ENCODE peak calls at places on chromosomes 13 and 19, in seven cellular contexts. One of them, this sample, is unnamed.

GRCh38 chr13:108915095-108915633 is 285.8 kb downstream of the MYO16 start:
- DNase-seq in suprapubic skin: no peak
- DNase-seq in GM12878: no peak
- DNase-seq in sigmoid colon: no peak
- DNase-seq in prostate gland: no peak
- DNase-seq in stomach: no peak
- DNase-seq in transverse colon: no peak
- DNase-seq in this sample: no peak

GRCh38 chr13:79642596-79642995 is 161.6 kb downstream of the NDFIP2 start:
- DNase-seq in suprapubic skin: no peak
- DNase-seq in GM12878: no peak
- DNase-seq in sigmoid colon: no peak
- DNase-seq in prostate gland: no peak
- DNase-seq in stomach: no peak
- DNase-seq in transverse colon: no peak
- DNase-seq in this sample: no peak

GRCh38 chr13:71860547-71861131 is 6.4 kb downstream of the DACH1 start:
- DNase-seq in suprapubic skin: no peak
- DNase-seq in GM12878: no peak
- DNase-seq in sigmoid colon: no peak
- DNase-seq in prostate gland: no peak
- DNase-seq in stomach: no peak
- DNase-seq in transverse colon: no peak
- DNase-seq in this sample: no peak

GRCh38 chr19:41993612-41994483 is at the start of gene ATP1A3:
- DNase-seq in suprapubic skin: no peak
- DNase-seq in GM12878: no peak
- DNase-seq in sigmoid colon: no peak
- DNase-seq in prostate gland: peak; percentile 21
- DNase-seq in stomach: peak; percentile 51
- DNase-seq in transverse colon: peak; percentile 52
- DNase-seq in this sample: peak; percentile 89

GRCh38 chr13:28527629-28528028 is 32.7 kb upstream of the FLT1 start:
- DNase-seq in suprapubic skin: no peak
- DNase-seq in GM12878: no peak
- DNase-seq in sigmoid colon: no peak
- DNase-seq in prostate gland: no peak
- DNase-seq in stomach: no peak
- DNase-seq in transverse colon: no peak
- DNase-seq in this sample: peak; percentile 88

GRCh38 chr13:50951366-50951765 is 41.8 kb downstream of the RNASEH2B start:
- DNase-seq in suprapubic skin: no peak
- DNase-seq in GM12878: no peak
- DNase-seq in sigmoid colon: no peak
- DNase-seq in prostate gland: no peak
- DNase-seq in stomach: no peak
- DNase-seq in transverse colon: no peak
- DNase-seq in this sample: no peak

GRCh38 chr13:92362717-92363116 is 863.9 kb upstream of the GPC6 start:
- DNase-seq in suprapubic skin: no peak
- DNase-seq in GM12878: no peak
- DNase-seq in sigmoid colon: no peak
- DNase-seq in prostate gland: no peak
- DNase-seq in stomach: no peak
- DNase-seq in transverse colon: no peak
- DNase-seq in this sample: no peak

GRCh38 chr13:111512707-111513106 is 192.3 kb downstream of the TEX29 start:
- DNase-seq in suprapubic skin: no peak
- DNase-seq in GM12878: no peak
- DNase-seq in sigmoid colon: no peak
- DNase-seq in prostate gland: no peak
- DNase-seq in stomach: no peak
- DNase-seq in transverse colon: no peak
- DNase-seq in this sample: peak; percentile 65

GRCh38 chr19:29841559-29842367 is 30.0 kb downstream of the CCNE1 start:
- DNase-seq in suprapubic skin: no peak
- DNase-seq in GM12878: no peak
- DNase-seq in sigmoid colon: peak; percentile 34
- DNase-seq in prostate gland: no peak
- DNase-seq in stomach: no peak
- DNase-seq in transverse colon: no peak
- DNase-seq in this sample: no peak

GRCh38 chr19:45177817-45178261 is at the start of gene TRAPPC6A:
- DNase-seq in suprapubic skin: no peak
- DNase-seq in GM12878: no peak
- DNase-seq in sigmoid colon: no peak
- DNase-seq in prostate gland: no peak
- DNase-seq in stomach: peak; percentile 39
- DNase-seq in transverse colon: no peak
- DNase-seq in this sample: no peak

GRCh38 chr19:4650159-4650558 is 10.8 kb downstream of the TNFAIP8L1 start:
- DNase-seq in suprapubic skin: no peak
- DNase-seq in GM12878: no peak
- DNase-seq in sigmoid colon: no peak
- DNase-seq in prostate gland: no peak
- DNase-seq in stomach: no peak
- DNase-seq in transverse colon: no peak
- DNase-seq in this sample: no peak

GRCh38 chr19:51531349-51532315 is at the start of gene SIGLEC6:
- DNase-seq in suprapubic skin: no peak
- DNase-seq in GM12878: peak; percentile 25
- DNase-seq in sigmoid colon: peak; percentile 77
- DNase-seq in prostate gland: no peak
- DNase-seq in stomach: peak; percentile 37
- DNase-seq in transverse colon: peak; percentile 51
- DNase-seq in this sample: peak; percentile 90

GRCh38 chr19:48720613-48721296 is 1.2 kb upstream of the MAMSTR start:
- DNase-seq in suprapubic skin: peak; percentile 99
- DNase-seq in GM12878: peak; percentile 90
- DNase-seq in sigmoid colon: peak; percentile 100
- DNase-seq in prostate gland: peak; percentile 99
- DNase-seq in stomach: peak; percentile 97
- DNase-seq in transverse colon: peak; percentile 99
- DNase-seq in this sample: peak; percentile 96

GRCh38 chr19:32748948-32749347 is 29.4 kb downstream of the TDRD12 start:
- DNase-seq in suprapubic skin: no peak
- DNase-seq in GM12878: no peak
- DNase-seq in sigmoid colon: no peak
- DNase-seq in prostate gland: no peak
- DNase-seq in stomach: no peak
- DNase-seq in transverse colon: no peak
- DNase-seq in this sample: no peak

GRCh38 chr13:63393112-63393511 is 1977.5 kb upstream of the PCDH20 start:
- DNase-seq in suprapubic skin: no peak
- DNase-seq in GM12878: no peak
- DNase-seq in sigmoid colon: no peak
- DNase-seq in prostate gland: no peak
- DNase-seq in stomach: no peak
- DNase-seq in transverse colon: no peak
- DNase-seq in this sample: no peak

GRCh38 chr13:27770809-27771208 is 21.5 kb upstream of the GSX1 start:
- DNase-seq in suprapubic skin: no peak
- DNase-seq in GM12878: no peak
- DNase-seq in sigmoid colon: no peak
- DNase-seq in prostate gland: no peak
- DNase-seq in stomach: no peak
- DNase-seq in transverse colon: peak; percentile 36
- DNase-seq in this sample: no peak

GRCh38 chr13:50485979-50486935 is 357.2 kb downstream of the DLEU7 start:
- DNase-seq in suprapubic skin: no peak
- DNase-seq in GM12878: no peak
- DNase-seq in sigmoid colon: no peak
- DNase-seq in prostate gland: no peak
- DNase-seq in stomach: no peak
- DNase-seq in transverse colon: no peak
- DNase-seq in this sample: no peak

GRCh38 chr19:2627319-2627829 is 75.1 kb downstream of the GNG7 start:
- DNase-seq in suprapubic skin: peak; percentile 84
- DNase-seq in GM12878: no peak
- DNase-seq in sigmoid colon: peak; percentile 84
- DNase-seq in prostate gland: peak; percentile 51
- DNase-seq in stomach: peak; percentile 87
- DNase-seq in transverse colon: peak; percentile 69
- DNase-seq in this sample: peak; percentile 95

GRCh38 chr13:30933334-30933681 is 852 bp downstream of the TEX26 start:
- DNase-seq in suprapubic skin: no peak
- DNase-seq in GM12878: no peak
- DNase-seq in sigmoid colon: no peak
- DNase-seq in prostate gland: no peak
- DNase-seq in stomach: no peak
- DNase-seq in transverse colon: no peak
- DNase-seq in this sample: no peak

GRCh38 chr19:16789238-16789637 is 40.0 kb upstream of the SIN3B start:
- DNase-seq in suprapubic skin: no peak
- DNase-seq in GM12878: no peak
- DNase-seq in sigmoid colon: no peak
- DNase-seq in prostate gland: no peak
- DNase-seq in stomach: no peak
- DNase-seq in transverse colon: no peak
- DNase-seq in this sample: no peak

GRCh38 chr13:45092668-45093067 is 27.6 kb upstream of the GTF2F2 start:
- DNase-seq in suprapubic skin: no peak
- DNase-seq in GM12878: no peak
- DNase-seq in sigmoid colon: no peak
- DNase-seq in prostate gland: no peak
- DNase-seq in stomach: no peak
- DNase-seq in transverse colon: no peak
- DNase-seq in this sample: no peak
- H3K27me3 ChIP-seq in suprapubic skin: no peaks in the 10 kb centered on the region
- H3K27me3 ChIP-seq in GM12878: no peaks in the 10 kb centered on the region
- H3K27me3 ChIP-seq in sigmoid colon: no peaks in the 10 kb centered on the region
- H3K27me3 ChIP-seq in prostate gland: no peaks in the 10 kb centered on the region
- H3K27me3 ChIP-seq in stomach: no peaks in the 10 kb centered on the region
- H3K27me3 ChIP-seq in transverse colon: no peaks in the 10 kb centered on the region
- H3K27me3 ChIP-seq in this sample: no peaks in the 10 kb centered on the region

GRCh38 chr19:53662209-53662608 is 30.4 kb downstream of the DPRX start:
- DNase-seq in suprapubic skin: no peak
- DNase-seq in GM12878: no peak
- DNase-seq in sigmoid colon: no peak
- DNase-seq in prostate gland: no peak
- DNase-seq in stomach: no peak
- DNase-seq in transverse colon: no peak
- DNase-seq in this sample: no peak

GRCh38 chr19:53660584-53660983 is 28.8 kb downstream of the DPRX start:
- DNase-seq in suprapubic skin: no peak
- DNase-seq in GM12878: no peak
- DNase-seq in sigmoid colon: no peak
- DNase-seq in prostate gland: no peak
- DNase-seq in stomach: no peak
- DNase-seq in transverse colon: no peak
- DNase-seq in this sample: no peak

GRCh38 chr19:53659292-53659691 is 27.5 kb downstream of the DPRX start:
- DNase-seq in suprapubic skin: no peak
- DNase-seq in GM12878: no peak
- DNase-seq in sigmoid colon: no peak
- DNase-seq in prostate gland: peak; percentile 45
- DNase-seq in stomach: no peak
- DNase-seq in transverse colon: no peak
- DNase-seq in this sample: no peak

GRCh38 chr19:53664152-53664551 is 32.4 kb downstream of the DPRX start:
- DNase-seq in suprapubic skin: no peak
- DNase-seq in GM12878: no peak
- DNase-seq in sigmoid colon: no peak
- DNase-seq in prostate gland: no peak
- DNase-seq in stomach: no peak
- DNase-seq in transverse colon: no peak
- DNase-seq in this sample: no peak

GRCh38 chr19:53664760-53665159 is 33.0 kb downstream of the DPRX start:
- DNase-seq in suprapubic skin: no peak
- DNase-seq in GM12878: no peak
- DNase-seq in sigmoid colon: no peak
- DNase-seq in prostate gland: no peak
- DNase-seq in stomach: no peak
- DNase-seq in transverse colon: no peak
- DNase-seq in this sample: no peak
- TF ChIP-seq POLR2AphosphoS5 in suprapubic skin: no peak
- TF ChIP-seq POLR2AphosphoS5 in GM12878: no peak
- TF ChIP-seq POLR2AphosphoS5 in sigmoid colon: no peak
- TF ChIP-seq POLR2AphosphoS5 in prostate gland: no peak
- TF ChIP-seq POLR2AphosphoS5 in stomach: no peak
- TF ChIP-seq POLR2AphosphoS5 in transverse colon: no peak
- TF ChIP-seq POLR2AphosphoS5 in this sample: no peak

DNA sequence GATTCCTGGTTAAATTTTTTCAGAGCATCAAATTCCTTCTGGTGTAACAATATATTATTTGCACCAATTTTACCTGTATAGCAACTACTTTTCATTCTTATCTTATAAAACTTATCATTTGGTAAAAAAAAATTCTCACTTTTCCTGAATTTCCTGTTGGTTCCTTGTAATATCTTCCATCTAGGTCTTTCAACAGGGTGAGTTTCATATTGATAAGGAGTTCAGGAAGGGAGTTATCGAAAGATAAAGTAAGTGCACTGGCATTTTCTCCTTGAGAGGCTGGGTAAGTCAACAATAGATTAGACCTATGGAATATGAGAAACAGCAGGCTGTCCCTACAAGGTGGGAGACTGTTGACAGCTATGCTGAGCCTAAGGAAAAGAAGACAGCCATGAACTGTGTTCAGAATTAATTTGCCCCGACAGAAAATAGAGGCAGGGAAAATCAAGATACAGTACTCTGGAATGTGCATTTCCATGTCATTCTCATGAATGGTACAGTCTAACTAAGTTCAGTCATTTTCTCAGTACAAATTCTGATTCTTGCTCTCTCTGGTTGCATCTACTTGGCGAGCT is 9.7 kb downstream of the IGFL1 start:
- DNase-seq in suprapubic skin: no peak
- DNase-seq in GM12878: no peak
- DNase-seq in sigmoid colon: no peak
- DNase-seq in prostate gland: no peak
- DNase-seq in stomach: no peak
- DNase-seq in transverse colon: no peak
- DNase-seq in this sample: no peak
- H3K4me3 ChIP-seq in suprapubic skin: no peak overlapping the region
- H3K4me3 ChIP-seq in GM12878: no peak overlapping the region
- H3K4me3 ChIP-seq in sigmoid colon: no peak overlapping the region
- H3K4me3 ChIP-seq in prostate gland: no peak overlapping the region
- H3K4me3 ChIP-seq in stomach: no peak overlapping the region
- H3K4me3 ChIP-seq in transverse colon: no peak overlapping the region
- H3K4me3 ChIP-seq in this sample: no peak overlapping the region

GRCh38 chr13:75088915-75089314 is 393.1 kb downstream of the TBC1D4 start:
- DNase-seq in suprapubic skin: no peak
- DNase-seq in GM12878: no peak
- DNase-seq in sigmoid colon: no peak
- DNase-seq in prostate gland: no peak
- DNase-seq in stomach: no peak
- DNase-seq in transverse colon: no peak
- DNase-seq in this sample: no peak

GRCh38 chr13:75091185-75091584 is 390.8 kb downstream of the TBC1D4 start:
- DNase-seq in suprapubic skin: no peak
- DNase-seq in GM12878: no peak
- DNase-seq in sigmoid colon: no peak
- DNase-seq in prostate gland: no peak
- DNase-seq in stomach: no peak
- DNase-seq in transverse colon: no peak
- DNase-seq in this sample: no peak

DNA sequence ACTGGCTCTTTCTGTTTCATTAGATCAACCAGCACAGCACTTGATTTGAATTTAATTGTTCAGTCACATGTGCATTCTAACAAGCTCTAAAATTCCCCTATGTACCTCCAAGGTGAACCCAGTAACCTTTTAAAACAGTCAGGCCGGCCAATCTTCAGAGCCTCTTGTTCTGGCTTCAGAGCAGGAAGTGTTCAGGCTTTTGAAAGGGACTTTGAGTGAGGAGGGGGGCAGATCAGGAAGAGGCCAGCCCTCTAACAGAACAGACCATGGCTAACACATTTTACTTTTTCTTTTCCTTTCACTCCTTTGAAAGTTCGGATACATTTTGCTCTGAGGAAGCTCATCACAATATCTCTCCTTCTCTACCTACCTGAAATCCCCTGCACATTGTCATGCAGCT is 390.3 kb downstream of the TBC1D4 start:
- DNase-seq in suprapubic skin: no peak
- DNase-seq in GM12878: no peak
- DNase-seq in sigmoid colon: no peak
- DNase-seq in prostate gland: no peak
- DNase-seq in stomach: no peak
- DNase-seq in transverse colon: no peak
- DNase-seq in this sample: no peak
- H3K27me3 ChIP-seq in suprapubic skin: no peaks in the 10 kb centered on the region
- H3K27me3 ChIP-seq in GM12878: no peaks in the 10 kb centered on the region
- H3K27me3 ChIP-seq in sigmoid colon: no peaks in the 10 kb centered on the region
- H3K27me3 ChIP-seq in prostate gland: no peaks in the 10 kb centered on the region
- H3K27me3 ChIP-seq in stomach: no peaks in the 10 kb centered on the region
- H3K27me3 ChIP-seq in transverse colon: no peaks in the 10 kb centered on the region
- H3K27me3 ChIP-seq in this sample: no peaks in the 10 kb centered on the region